ENCODE peak calls at places on chromosomes 13 and 19, in eight cellular contexts. T, D, I, W, L, Z, A and X are unnamed samples.

GRCh38 chr13:44810067-44810840 is 179.0 kb downstream of the NUFIP1 start:
- DNase-seq in T (no peak), D (no peak), I (no peak), W (peak), L (peak), Z (peak), A (no peak), X (no peak)

GRCh38 chr13:100131863-100132574 is 43.1 kb downstream of the PCCA start:
- DNase-seq in T (no peak), D (no peak), I (no peak), W (no peak), L (no peak), Z (no peak), A (no peak), X (no peak)

GRCh38 chr19:22945560-22945959 is 57.4 kb downstream of the ZNF728 start:
- DNase-seq in T (no peak), D (no peak), I (no peak), W (no peak), L (no peak), Z (no peak), A (no peak), X (no peak)

GRCh38 chr13:51559916-51560315 is 24.3 kb upstream of the WDFY2 start:
- DNase-seq in T (no peak), D (no peak), I (no peak), W (no peak), L (no peak), Z (no peak), A (no peak), X (no peak)

GRCh38 chr19:44532819-44533218 is 3.3 kb upstream of the CEACAM20 start:
- DNase-seq in T (no peak), D (no peak), I (no peak), W (no peak), L (no peak), Z (no peak), A (no peak), X (no peak)

GRCh38 chr13:106911602-106912001 is 343.7 kb upstream of the ARGLU1 start:
- DNase-seq in T (no peak), D (no peak), I (no peak), W (no peak), L (no peak), Z (no peak), A (no peak), X (no peak)

GRCh38 chr13:110506859-110507566 is 54.5 kb downstream of the RAB20 start:
- DNase-seq in T (no peak), D (no peak), I (no peak), W (peak), L (peak), Z (no peak), A (no peak), X (no peak)

GRCh38 chr13:19604306-19604705 is 29.2 kb upstream of the MPHOSPH8 start:
- DNase-seq in T (no peak), D (no peak), I (no peak), W (no peak), L (no peak), Z (no peak), A (no peak), X (no peak)

GRCh38 chr13:40346592-40346991 is 319.8 kb downstream of the FOXO1 start:
- DNase-seq in T (no peak), D (no peak), I (no peak), W (no peak), L (no peak), Z (no peak), A (no peak), X (no peak)

GRCh38 chr19:48397636-48398328 is 4.3 kb downstream of the GRIN2D start:
- DNase-seq in T (no peak), D (no peak), I (no peak), W (no peak), L (no peak), Z (no peak), A (no peak), X (peak)

GRCh38 chr13:39600766-39601165 is 2.2 kb downstream of the LHFPL6 start:
- DNase-seq in T (no peak), D (peak), I (no peak), W (no peak), L (no peak), Z (no peak), A (peak), X (peak)

GRCh38 chr19:43984687-43985000 is 656 bp downstream of the ZNF155 start:
- DNase-seq in T (no peak), D (no peak), I (no peak), W (peak), L (peak), Z (no peak), A (no peak), X (no peak)

GRCh38 chr13:29591310-29591709 is 4.2 kb downstream of the SLC7A1 start:
- DNase-seq in T (no peak), D (no peak), I (no peak), W (no peak), L (no peak), Z (no peak), A (no peak), X (no peak)

GRCh38 chr13:40116008-40116407 is 460.5 kb downstream of the COG6 start:
- DNase-seq in T (no peak), D (no peak), I (no peak), W (peak), L (peak), Z (no peak), A (no peak), X (no peak)

GRCh38 chr19:27918818-27919217 is 1294.1 kb downstream of the UQCRFS1 start:
- DNase-seq in T (no peak), D (no peak), I (no peak), W (no peak), L (no peak), Z (no peak), A (no peak), X (no peak)

GRCh38 chr13:113838711-113839201 is 25.1 kb downstream of the GAS6 start:
- DNase-seq in T (no peak), D (no peak), I (no peak), W (no peak), L (no peak), Z (no peak), A (no peak), X (no peak)

GRCh38 chr19:50708179-50708879 is 11.3 kb downstream of the SHANK1 start:
- DNase-seq in T (no peak), D (no peak), I (no peak), W (no peak), L (no peak), Z (no peak), A (no peak), X (peak)

GRCh38 chr19:33090179-33090578 is 9.2 kb downstream of the GPATCH1 start:
- DNase-seq in T (no peak), D (no peak), I (no peak), W (no peak), L (no peak), Z (no peak), A (no peak), X (no peak)

GRCh38 chr19:51125421-51126075 is 842 bp downstream of the SIGLEC9 start:
- DNase-seq in T (no peak), D (no peak), I (no peak), W (no peak), L (no peak), Z (no peak), A (no peak), X (no peak)

GRCh38 chr19:10431254-10431942 is 11.1 kb downstream of the PDE4A start:
- DNase-seq in T (no peak), D (peak), I (no peak), W (no peak), L (peak), Z (no peak), A (no peak), X (peak)

GRCh38 chr19:13521066-13521465 is 14.8 kb upstream of the CACNA1A start:
- DNase-seq in T (no peak), D (no peak), I (no peak), W (no peak), L (no peak), Z (no peak), A (no peak), X (no peak)

GRCh38 chr13:112567161-112567862 is 20.6 kb downstream of the TUBGCP3 start:
- DNase-seq in T (no peak), D (no peak), I (no peak), W (no peak), L (no peak), Z (no peak), A (no peak), X (no peak)

GRCh38 chr19:1080360-1081161 is 13.6 kb downstream of the ARHGAP45 start:
- DNase-seq in T (no peak), D (no peak), I (no peak), W (no peak), L (no peak), Z (no peak), A (no peak), X (no peak)

GRCh38 chr13:21837841-21838551 is 167.1 kb downstream of the FGF9 start:
- DNase-seq in T (no peak), D (no peak), I (no peak), W (no peak), L (no peak), Z (no peak), A (no peak), X (no peak)